ENCODE peak calls at places on chromosomes 2 and 18, in seven cellular contexts. Q, R, K, U, Y, S and H are unnamed samples.

GRCh38 chr2:26735096-26735495 is 29.0 kb upstream of the SLC35F6 start:
- DNase-seq in Q (no peak), R (no peak), K (no peak), U (no peak), Y (no peak), S (no peak), H (no peak)

GRCh38 chr18:49944681-49945080 is 131.3 kb upstream of the ACAA2 start:
- DNase-seq in Q (no peak), R (peak), K (no peak), U (no peak), Y (no peak), S (no peak), H (no peak)

GRCh38 chr18:48999569-48999968 is 48.8 kb upstream of the SMAD7 start:
- DNase-seq in Q (no peak), R (no peak), K (no peak), U (no peak), Y (no peak), S (peak), H (no peak)

GRCh38 chr18:11587846-11588245 is 21.6 kb upstream of the SLC35G4 start:
- DNase-seq in Q (no peak), R (no peak), K (no peak), U (no peak), Y (no peak), S (no peak), H (no peak)

GRCh38 chr2:151556121-151556520 is 146.4 kb downstream of the RIF1 start:
- DNase-seq in Q (no peak), R (no peak), K (no peak), U (no peak), Y (no peak), S (no peak), H (no peak)

GRCh38 chr18:36501100-36501499 is 203.6 kb downstream of the FHOD3 start:
- DNase-seq in Q (no peak), R (no peak), K (no peak), U (no peak), Y (no peak), S (no peak), H (no peak)

GRCh38 chr2:199085201-199085750 is 372.5 kb downstream of the SATB2 start:
- DNase-seq in Q (no peak), R (no peak), K (no peak), U (no peak), Y (no peak), S (no peak), H (no peak)

GRCh38 chr18:78979058-78979680 is 449 bp upstream of the SALL3 start:
- DNase-seq in Q (no peak), R (peak), K (no peak), U (no peak), Y (peak), S (no peak), H (peak)

GRCh38 chr2:158729873-158730620 is 65.1 kb upstream of the DAPL1 start:
- DNase-seq in Q (no peak), R (no peak), K (no peak), U (no peak), Y (no peak), S (no peak), H (no peak)

GRCh38 chr2:53859354-53860159 is at the start of gene GPR75:
- DNase-seq in Q (peak), R (peak), K (no peak), U (peak), Y (peak), S (peak), H (no peak)

GRCh38 chr2:172066394-172066863 is 18.9 kb upstream of the DLX1 start:
- DNase-seq in Q (no peak), R (no peak), K (no peak), U (no peak), Y (no peak), S (no peak), H (no peak)

GRCh38 chr18:55592572-55592971 is 4.6 kb upstream of the TCF4 start:
- DNase-seq in Q (no peak), R (no peak), K (no peak), U (no peak), Y (no peak), S (no peak), H (no peak)

GRCh38 chr18:10560457-10561045 is 34.7 kb downstream of the NAPG start:
- DNase-seq in Q (peak), R (peak), K (peak), U (peak), Y (peak), S (peak), H (no peak)

GRCh38 chr18:48885266-48885950 is 65.4 kb downstream of the SMAD7 start:
- DNase-seq in Q (no peak), R (no peak), K (no peak), U (peak), Y (peak), S (no peak), H (no peak)

GRCh38 chr2:54879598-54880355 is 156.3 kb downstream of the EML6 start:
- DNase-seq in Q (no peak), R (no peak), K (no peak), U (no peak), Y (no peak), S (no peak), H (no peak)

GRCh38 chr2:8242734-8243133 is 439.1 kb upstream of the ID2 start:
- DNase-seq in Q (no peak), R (no peak), K (no peak), U (no peak), Y (no peak), S (no peak), H (peak)

GRCh38 chr18:45755936-45756335 is 32.0 kb downstream of the SLC14A1 start:
- DNase-seq in Q (no peak), R (no peak), K (no peak), U (no peak), Y (no peak), S (no peak), H (no peak)

DNA sequence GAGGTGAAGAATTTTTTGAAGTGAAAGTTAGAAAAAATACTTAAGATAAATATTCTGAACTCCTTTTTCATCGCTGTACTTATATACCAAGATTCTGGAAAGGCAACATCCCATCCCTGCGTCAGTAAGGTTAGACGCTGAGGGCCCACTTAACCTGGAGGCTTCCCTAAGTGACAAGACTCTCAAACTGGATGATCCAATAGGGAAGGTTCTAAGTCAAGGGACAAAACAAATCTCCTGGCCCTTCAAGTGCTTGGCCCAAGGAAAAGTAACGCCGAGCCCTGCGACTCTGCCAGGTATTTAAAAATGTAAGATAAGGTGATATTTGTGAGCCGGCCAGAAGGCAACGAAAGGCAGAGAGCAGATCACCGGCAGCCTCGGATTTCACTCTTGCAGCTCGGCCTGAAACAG is 1.3 kb downstream of the STK39 start:
- DNase-seq in Q (no peak), R (no peak), K (peak), U (no peak), Y (no peak), S (no peak), H (no peak)
- H3K27ac ChIP-seq in Q (no peak), R (no peak), K (peak), U (no peak), Y (peak), S (peak), H (peak)

GRCh38 chr2:217478831-217479435 is 523.9 kb downstream of the TNS1 start:
- DNase-seq in Q (no peak), R (peak), K (no peak), U (no peak), Y (no peak), S (no peak), H (no peak)
- H3K27ac ChIP-seq in Q (no peak), R (no peak), K (no peak), U (no peak), Y (no peak), S (no peak), H (no peak)

DNA sequence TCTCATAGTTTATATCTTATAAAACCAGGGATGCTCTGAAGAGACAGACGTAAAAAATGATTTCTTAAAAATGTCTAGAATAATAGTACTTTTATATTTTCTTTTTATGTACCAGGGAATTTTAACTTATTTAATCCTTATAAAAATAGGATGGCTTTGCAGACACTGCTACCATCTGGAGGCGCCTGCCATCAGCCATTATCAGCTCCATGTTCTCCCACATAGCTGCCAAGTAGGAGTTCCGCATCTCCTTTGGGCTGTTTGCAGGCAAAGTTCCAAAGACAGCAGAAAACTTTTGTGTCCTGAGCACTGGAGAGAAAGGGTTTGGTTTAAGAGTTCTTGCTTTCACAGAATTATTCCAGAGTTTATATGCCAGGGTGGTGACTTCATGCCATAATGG is 69.2 kb downstream of the MTX2 start:
- DNase-seq in Q (no peak), R (no peak), K (no peak), U (no peak), Y (no peak), S (no peak), H (no peak)
- H3K27ac ChIP-seq in Q (no peak), R (no peak), K (no peak), U (no peak), Y (no peak), S (no peak), H (no peak)

GRCh38 chr2:20915271-20915670 is 92.4 kb upstream of the LDAH start:
- DNase-seq in Q (no peak), R (no peak), K (no peak), U (no peak), Y (no peak), S (no peak), H (no peak)

GRCh38 chr2:20916604-20917286 is 93.8 kb upstream of the LDAH start:
- DNase-seq in Q (no peak), R (peak), K (peak), U (no peak), Y (no peak), S (no peak), H (no peak)

GRCh38 chr2:20917724-20918572 is 95.0 kb upstream of the LDAH start:
- DNase-seq in Q (no peak), R (no peak), K (no peak), U (no peak), Y (no peak), S (no peak), H (no peak)

GRCh38 chr2:20917287-20917660 is 94.4 kb upstream of the LDAH start:
- DNase-seq in Q (no peak), R (no peak), K (no peak), U (no peak), Y (no peak), S (no peak), H (no peak)

DNA sequence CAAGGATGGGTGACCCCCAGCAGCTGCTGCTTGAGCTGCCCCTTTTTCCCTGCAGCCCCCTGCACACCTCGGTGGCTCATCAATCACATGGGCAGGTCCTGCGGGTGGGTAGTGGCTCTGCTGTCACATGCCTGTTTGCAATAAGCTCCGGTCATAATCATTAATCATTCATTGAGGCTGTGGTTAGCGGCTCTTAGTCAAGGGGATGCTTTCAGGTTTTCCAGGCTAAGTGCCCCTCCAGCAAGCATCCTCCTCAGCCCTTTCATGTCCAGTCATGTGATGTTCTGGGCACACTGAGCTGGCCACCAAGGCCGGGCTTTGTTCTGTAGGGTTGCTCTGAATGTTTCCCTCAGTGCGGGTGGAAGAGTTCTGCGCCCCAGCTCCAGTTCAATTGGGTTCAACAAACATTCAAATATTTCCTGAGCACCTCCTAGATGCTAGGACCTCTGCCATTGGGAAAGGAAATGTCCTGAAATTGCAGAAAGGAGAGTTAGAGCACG is 96.5 kb upstream of the LDAH start:
- DNase-seq in Q (no peak), R (no peak), K (no peak), U (no peak), Y (no peak), S (no peak), H (no peak)
- H3K27ac ChIP-seq in Q (no peak), R (no peak), K (no peak), U (no peak), Y (no peak), S (no peak), H (no peak)

GRCh38 chr18:21669736-21670135 is 34.8 kb downstream of the ABHD3 start:
- DNase-seq in Q (no peak), R (no peak), K (no peak), U (no peak), Y (no peak), S (no peak), H (no peak)
- H3K27ac ChIP-seq in Q (no peak), R (no peak), K (peak), U (no peak), Y (no peak), S (peak), H (no peak)